ENCODE peak calls at places on chromosome 20, in four cellular contexts. A is lower lobe of right lung, T is hepatocyte, W is right lobe of liver. L is an unnamed sample.

GRCh38 chr20:17650301-17650761 is 31.7 kb downstream of the RRBP1 start:
- DNase-seq in A (no peak), T (no peak), W (peak), L (no peak)

GRCh38 chr20:8389381-8390368 is 257.6 kb downstream of the PLCB1 start:
- DNase-seq in A (no peak), T (peak), W (no peak), L (no peak)

GRCh38 chr20:46894579-46894958 is at the start of gene EYA2:
- DNase-seq in A (no peak), T (peak), W (no peak), L (no peak)

GRCh38 chr20:32139947-32140346 is 30.4 kb downstream of the TM9SF4 start:
- DNase-seq in A (no peak), T (no peak), W (no peak), L (peak)

GRCh38 chr20:12207875-12208274 is 290.2 kb downstream of the BTBD3 start:
- DNase-seq in A (no peak), T (peak), W (no peak), L (no peak)

GRCh38 chr20:1671891-1672669 is 14.5 kb upstream of the SIRPG start:
- DNase-seq in A (no peak), T (no peak), W (no peak), L (no peak)

GRCh38 chr20:3227511-3227910 is 11.5 kb downstream of the SLC4A11 start:
- DNase-seq in A (no peak), T (no peak), W (no peak), L (peak)

GRCh38 chr20:35341366-35342028 is 49.3 kb upstream of the FAM83C start:
- DNase-seq in A (no peak), T (no peak), W (no peak), L (no peak)

GRCh38 chr20:16821211-16822089 is 73.3 kb downstream of the OTOR start:
- DNase-seq in A (peak), T (peak), W (no peak), L (no peak)

GRCh38 chr20:5400164-5400762 is 83.5 kb upstream of the PROKR2 start:
- DNase-seq in A (no peak), T (peak), W (no peak), L (no peak)

GRCh38 chr20:36144336-36144735 is 10.2 kb upstream of the EPB41L1 start:
- DNase-seq in A (no peak), T (no peak), W (no peak), L (no peak)

GRCh38 chr20:51376121-51376520 is 166.4 kb downstream of the NFATC2 start:
- DNase-seq in A (no peak), T (no peak), W (no peak), L (no peak)

GRCh38 chr20:36672991-36673390 is 27.0 kb upstream of the SLA2 start:
- DNase-seq in A (no peak), T (no peak), W (no peak), L (no peak)

GRCh38 chr20:19922716-19923115 is 94.4 kb upstream of the NAA20 start:
- DNase-seq in A (no peak), T (no peak), W (no peak), L (no peak)

GRCh38 chr20:40956503-40956902 is 72.1 kb upstream of the TOP1 start:
- DNase-seq in A (no peak), T (no peak), W (no peak), L (peak)

GRCh38 chr20:37220796-37221195 is 40.8 kb downstream of the GHRH start:
- DNase-seq in A (no peak), T (peak), W (no peak), L (no peak)

GRCh38 chr20:41170386-41171105 is 33.2 kb downstream of the PLCG1 start:
- DNase-seq in A (no peak), T (no peak), W (no peak), L (peak)

GRCh38 chr20:24411452-24412216 is 57.8 kb upstream of the SYNDIG1 start:
- DNase-seq in A (no peak), T (no peak), W (no peak), L (no peak)

GRCh38 chr20:8757146-8757545 is 311.7 kb upstream of the PLCB4 start:
- DNase-seq in A (no peak), T (no peak), W (no peak), L (no peak)

GRCh38 chr20:63740501-63741353 is 1.2 kb downstream of the SLC2A4RG start:
- DNase-seq in A (peak), T (peak), W (peak), L (peak)

GRCh38 chr20:31608256-31608980 is 3.3 kb downstream of the ID1 start:
- DNase-seq in A (peak), T (peak), W (peak), L (peak)

GRCh38 chr20:38863024-38863851 is 57.7 kb downstream of the PPP1R16B start:
- DNase-seq in A (no peak), T (no peak), W (no peak), L (no peak)

GRCh38 chr20:48760403-48760889 is 67.4 kb downstream of the PREX1 start:
- DNase-seq in A (no peak), T (no peak), W (no peak), L (no peak)

GRCh38 chr20:40562031-40562430 is 127.0 kb downstream of the MAFB start:
- DNase-seq in A (peak), T (peak), W (no peak), L (no peak)

GRCh38 chr20:11738852-11739251 is 178.8 kb upstream of the BTBD3 start:
- DNase-seq in A (no peak), T (no peak), W (no peak), L (no peak)

GRCh38 chr20:34271961-34272360 is 30.7 kb downstream of the ASIP start:
- DNase-seq in A (no peak), T (no peak), W (no peak), L (no peak)

GRCh38 chr20:63057133-63058117 is 50.7 kb upstream of the BHLHE23 start:
- DNase-seq in A (no peak), T (no peak), W (no peak), L (peak)

GRCh38 chr20:1945134-1945618 is 48.7 kb downstream of the PDYN start:
- DNase-seq in A (peak), T (peak), W (peak), L (no peak)

GRCh38 chr20:16622501-16622900 is 49.3 kb upstream of the KIF16B start:
- DNase-seq in A (no peak), T (no peak), W (no peak), L (no peak)

GRCh38 chr20:44615169-44615791 is 32.9 kb downstream of the PKIG start:
- DNase-seq in A (no peak), T (no peak), W (no peak), L (no peak)

GRCh38 chr20:35055445-35056276 is 36.9 kb downstream of the TRPC4AP start:
- DNase-seq in A (no peak), T (no peak), W (no peak), L (no peak)

GRCh38 chr20:610130-611046 is at the start of gene TCF15:
- DNase-seq in A (peak), T (peak), W (no peak), L (no peak)

GRCh38 chr20:51732454-51732791 is 35.8 kb downstream of the ATP9A start:
- DNase-seq in A (no peak), T (peak), W (no peak), L (no peak)

GRCh38 chr20:38123021-38123587 is 42.0 kb downstream of the TGM2 start:
- DNase-seq in A (peak), T (peak), W (no peak), L (peak)

GRCh38 chr20:61763740-61764400 is 301.8 kb downstream of the TAF4 start:
- DNase-seq in A (no peak), T (no peak), W (no peak), L (peak)

GRCh38 chr20:10447028-10447427 is 11.9 kb downstream of the SLX4IP start:
- DNase-seq in A (no peak), T (no peak), W (no peak), L (no peak)

GRCh38 chr20:25280574-25281535 is 33.0 kb downstream of the PYGB start:
- DNase-seq in A (peak), T (no peak), W (peak), L (peak)

GRCh38 chr20:62233684-62234083 is 4.6 kb upstream of the OSBPL2 start:
- DNase-seq in A (no peak), T (no peak), W (no peak), L (no peak)

GRCh38 chr20:56945057-56945456 is 316.0 kb downstream of the TFAP2C start:
- DNase-seq in A (no peak), T (no peak), W (no peak), L (no peak)
- TF ChIP-seq CTCF in A (no peak), T (peak), W (no peak), L (peak)

DNA sequence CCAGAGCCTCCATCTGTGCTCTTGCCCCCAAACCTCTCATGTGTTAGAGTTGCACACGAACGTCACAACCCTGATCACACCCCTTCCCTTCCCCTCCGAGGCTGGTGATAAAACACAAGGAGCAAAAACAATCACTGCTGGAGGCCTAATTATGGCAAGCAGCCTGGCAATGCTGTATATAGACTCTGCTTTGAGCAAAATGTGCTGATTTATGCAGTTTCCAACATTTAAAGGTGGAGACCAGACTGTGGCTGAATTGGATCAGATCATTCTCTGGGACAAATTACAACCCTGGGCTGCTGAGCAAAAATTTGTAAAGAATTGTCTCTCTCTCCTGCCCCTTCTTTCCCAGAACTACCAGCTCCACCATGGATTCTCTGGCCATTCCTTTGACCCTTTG is 64.6 kb upstream of the SRSF6 start:
- DNase-seq in A (no peak), T (no peak), W (no peak), L (no peak)
- TF ChIP-seq CTCF in A (no peak), T (no peak), W (no peak), L (no peak)

GRCh38 chr20:53658327-53658726 is 64.7 kb upstream of the ZNF217 start:
- DNase-seq in A (no peak), T (no peak), W (no peak), L (no peak)

GRCh38 chr20:53662595-53662994 is 69.0 kb upstream of the ZNF217 start:
- DNase-seq in A (no peak), T (no peak), W (no peak), L (no peak)

GRCh38 chr20:53658973-53659372 is 65.3 kb upstream of the ZNF217 start:
- DNase-seq in A (no peak), T (no peak), W (no peak), L (no peak)

GRCh38 chr20:53660078-53660909 is 66.7 kb upstream of the ZNF217 start:
- DNase-seq in A (no peak), T (no peak), W (no peak), L (peak)

GRCh38 chr20:53660947-53661381 is 67.3 kb upstream of the ZNF217 start:
- DNase-seq in A (no peak), T (no peak), W (no peak), L (peak)
- TF ChIP-seq CTCF in A (no peak), T (no peak), W (no peak), L (no peak)

GRCh38 chr20:4289875-4290274 is 274.5 kb upstream of the RNF24 start:
- DNase-seq in A (no peak), T (no peak), W (no peak), L (no peak)
- TF ChIP-seq CTCF in A (no peak), T (no peak), W (no peak), L (no peak)

GRCh38 chr20:18906046-18906445 is 92.5 kb downstream of the SCP2D1 start:
- DNase-seq in A (no peak), T (no peak), W (no peak), L (no peak)

GRCh38 chr20:18907353-18907752 is 93.8 kb downstream of the SCP2D1 start:
- DNase-seq in A (no peak), T (no peak), W (no peak), L (no peak)

GRCh38 chr20:18904624-18905023 is 91.0 kb downstream of the SCP2D1 start:
- DNase-seq in A (no peak), T (peak), W (no peak), L (no peak)

GRCh38 chr20:18902181-18902725 is 88.7 kb downstream of the SCP2D1 start:
- DNase-seq in A (no peak), T (no peak), W (no peak), L (no peak)

GRCh38 chr20:18904192-18904591 is 90.6 kb downstream of the SCP2D1 start:
- DNase-seq in A (no peak), T (no peak), W (no peak), L (no peak)
- TF ChIP-seq CTCF in A (no peak), T (no peak), W (no peak), L (no peak)

DNA sequence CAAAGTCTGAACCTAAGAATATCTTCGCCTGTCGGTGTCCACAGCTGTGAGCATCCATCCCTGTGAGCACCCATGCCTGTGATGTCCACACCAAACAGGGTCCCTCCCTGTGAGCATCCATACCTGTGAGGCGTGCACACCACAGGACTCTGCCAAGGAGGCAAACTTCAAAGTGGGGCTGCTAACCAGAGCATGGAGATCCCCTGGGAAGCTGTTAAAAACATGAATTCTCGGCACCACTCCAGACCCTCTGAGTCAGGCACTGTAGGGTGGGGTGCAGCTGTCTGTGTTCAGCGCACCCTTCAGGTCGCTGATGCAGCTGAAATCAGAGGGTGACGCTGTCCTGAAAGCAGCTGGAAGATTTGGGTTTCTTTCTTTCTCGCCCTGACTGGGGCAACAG is 85.4 kb upstream of the NXT1 start:
- DNase-seq in A (no peak), T (no peak), W (no peak), L (no peak)
- TF ChIP-seq CTCF in A (no peak), T (no peak), W (no peak), L (no peak)

DNA sequence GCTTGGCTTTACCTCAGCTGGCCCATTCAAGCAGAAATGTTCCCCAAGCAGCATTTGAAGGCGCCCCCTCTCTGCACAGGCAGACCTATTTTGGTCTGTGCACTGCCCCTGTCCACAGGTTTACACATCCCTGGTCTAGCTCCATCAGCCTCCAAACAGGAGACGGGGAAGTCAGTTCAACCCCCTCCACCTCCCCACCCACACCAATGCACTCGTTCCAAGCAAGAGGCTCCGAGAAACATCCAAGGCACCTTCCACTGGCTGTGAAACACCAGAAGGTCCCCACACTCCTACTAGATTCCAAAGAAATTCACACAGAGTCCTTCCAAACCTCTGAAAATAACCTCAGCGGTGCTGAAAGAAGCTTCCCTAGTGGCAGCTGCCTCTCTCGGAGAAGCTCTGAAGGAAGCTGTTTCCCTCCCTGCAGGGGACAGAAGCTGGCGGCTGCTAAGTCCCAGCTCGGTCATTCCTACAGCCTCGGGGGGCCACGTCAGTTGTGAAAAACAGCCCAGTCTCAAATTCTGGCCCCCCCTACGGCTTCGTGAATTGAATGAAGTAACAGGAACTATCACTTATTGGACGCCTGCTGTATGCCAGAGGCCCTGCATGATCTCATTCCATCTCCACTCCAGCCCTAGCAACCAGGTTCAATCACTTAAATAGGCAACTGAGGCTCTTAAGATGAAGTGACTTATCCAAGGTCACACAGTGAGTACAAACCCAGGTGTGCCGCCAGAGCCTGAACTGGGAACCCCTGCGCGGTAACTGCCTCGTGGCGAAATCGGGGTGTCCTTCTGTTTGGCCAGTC is 815 bp downstream of the SPATA2 start:
- DNase-seq in A (no peak), T (no peak), W (peak), L (no peak)
- TF ChIP-seq CTCF in A (no peak), T (no peak), W (no peak), L (no peak)

GRCh38 chr20:58623579-58624473 is 27.3 kb upstream of the STX16 start:
- DNase-seq in A (no peak), T (peak), W (no peak), L (peak)

GRCh38 chr20:58622671-58623578 is 28.2 kb upstream of the STX16 start:
- DNase-seq in A (no peak), T (no peak), W (no peak), L (no peak)

GRCh38 chr20:58619847-58620431 is 31.1 kb upstream of the STX16 start:
- DNase-seq in A (no peak), T (no peak), W (no peak), L (no peak)

GRCh38 chr20:58624687-58625086 is 26.4 kb upstream of the STX16 start:
- DNase-seq in A (no peak), T (no peak), W (no peak), L (peak)

GRCh38 chr20:58621906-58622548 is 29.1 kb upstream of the STX16 start:
- DNase-seq in A (no peak), T (no peak), W (no peak), L (no peak)
- TF ChIP-seq CTCF in A (no peak), T (peak), W (no peak), L (no peak)